ENCODE peak calls at places on chromosomes 1 and 21, in eight cellular contexts. One of them, this sample, is unnamed.

GRCh38 chr1:5514519-5515183 is 477.6 kb downstream of the NPHP4 start:
- DNase-seq in K562: peak; percentile 67
- DNase-seq in SK-N-SH: peak; percentile 89
- DNase-seq in HepG2: peak; percentile 21
- DNase-seq in H1: peak; percentile 9
- DNase-seq in A549: peak; percentile 67
- DNase-seq in GM12878: no peak
- DNase-seq in WTC11: peak; percentile 78
- DNase-seq in this sample: peak; percentile 7

GRCh38 chr1:164805399-164805798 is 246.4 kb downstream of the PBX1 start:
- DNase-seq in WTC11: no peak
- DNase-seq in H1: no peak
- DNase-seq in A549: no peak
- DNase-seq in GM12878: no peak
- DNase-seq in HepG2: no peak
- DNase-seq in SK-N-SH: no peak
- DNase-seq in K562: no peak
- DNase-seq in this sample: peak; percentile 33

GRCh38 chr1:45551684-45552083 is 1.1 kb downstream of the AKR1A1 start:
- DNase-seq in WTC11: no peak
- DNase-seq in SK-N-SH: no peak
- DNase-seq in K562: no peak
- DNase-seq in GM12878: no peak
- DNase-seq in HepG2: no peak
- DNase-seq in A549: no peak
- DNase-seq in H1: no peak
- DNase-seq in this sample: no peak

GRCh38 chr1:111738436-111739221 is 566 bp downstream of the INKA2 start:
- DNase-seq in WTC11: peak; percentile 75
- DNase-seq in H1: no peak
- DNase-seq in K562: peak; percentile 32
- DNase-seq in SK-N-SH: peak; percentile 83
- DNase-seq in A549: peak; percentile 22
- DNase-seq in GM12878: no peak
- DNase-seq in HepG2: peak; percentile 42
- DNase-seq in this sample: peak; percentile 49

GRCh38 chr1:3940081-3940755 is 40.1 kb upstream of the C1orf174 start:
- DNase-seq in GM12878: no peak
- DNase-seq in SK-N-SH: peak; percentile 55
- DNase-seq in HepG2: no peak
- DNase-seq in WTC11: no peak
- DNase-seq in A549: no peak
- DNase-seq in K562: no peak
- DNase-seq in H1: no peak
- DNase-seq in this sample: no peak

GRCh38 chr21:14488805-14489204 is 57.3 kb downstream of the SAMSN1 start:
- DNase-seq in K562: no peak
- DNase-seq in HepG2: no peak
- DNase-seq in GM12878: no peak
- DNase-seq in H1: no peak
- DNase-seq in SK-N-SH: no peak
- DNase-seq in WTC11: no peak
- DNase-seq in A549: no peak
- DNase-seq in this sample: no peak

GRCh38 chr1:41880261-41880660 is 38.5 kb downstream of the HIVEP3 start:
- DNase-seq in HepG2: no peak
- DNase-seq in H1: no peak
- DNase-seq in GM12878: no peak
- DNase-seq in K562: no peak
- DNase-seq in WTC11: no peak
- DNase-seq in A549: no peak
- DNase-seq in SK-N-SH: no peak
- DNase-seq in this sample: peak; percentile 63

GRCh38 chr1:29384496-29385015 is 148.2 kb downstream of the PTPRU start:
- DNase-seq in H1: no peak
- DNase-seq in GM12878: no peak
- DNase-seq in HepG2: no peak
- DNase-seq in WTC11: no peak
- DNase-seq in K562: no peak
- DNase-seq in SK-N-SH: no peak
- DNase-seq in A549: no peak
- DNase-seq in this sample: no peak

GRCh38 chr1:203041351-203041932 is 15.2 kb downstream of the PPFIA4 start:
- DNase-seq in A549: no peak
- DNase-seq in SK-N-SH: no peak
- DNase-seq in HepG2: no peak
- DNase-seq in GM12878: no peak
- DNase-seq in WTC11: no peak
- DNase-seq in H1: no peak
- DNase-seq in K562: no peak
- DNase-seq in this sample: no peak

GRCh38 chr1:50308883-50309282 is 114.4 kb downstream of the DMRTA2 start:
- DNase-seq in H1: peak; percentile 31
- DNase-seq in WTC11: peak; percentile 79
- DNase-seq in A549: no peak
- DNase-seq in SK-N-SH: peak; percentile 47
- DNase-seq in K562: peak; percentile 66
- DNase-seq in HepG2: peak; percentile 26
- DNase-seq in GM12878: no peak
- DNase-seq in this sample: peak; percentile 17

GRCh38 chr1:9439074-9439761 is 100.0 kb upstream of the SLC25A33 start:
- DNase-seq in GM12878: no peak
- DNase-seq in H1: no peak
- DNase-seq in HepG2: peak; percentile 80
- DNase-seq in K562: no peak
- DNase-seq in A549: no peak
- DNase-seq in WTC11: no peak
- DNase-seq in SK-N-SH: no peak
- DNase-seq in this sample: no peak

GRCh38 chr1:242245255-242245654 is 246.4 kb upstream of the MAP1LC3C start:
- DNase-seq in A549: no peak
- DNase-seq in H1: no peak
- DNase-seq in GM12878: no peak
- DNase-seq in HepG2: no peak
- DNase-seq in SK-N-SH: no peak
- DNase-seq in WTC11: peak; percentile 14
- DNase-seq in K562: no peak
- DNase-seq in this sample: no peak

GRCh38 chr1:116374340-116375164 is 1.5 kb downstream of the ATP1A1 start:
- DNase-seq in WTC11: peak; percentile 18
- DNase-seq in GM12878: no peak
- DNase-seq in K562: peak; percentile 34
- DNase-seq in A549: no peak
- DNase-seq in HepG2: peak; percentile 35
- DNase-seq in SK-N-SH: no peak
- DNase-seq in H1: no peak
- DNase-seq in this sample: no peak

GRCh38 chr1:113307771-113308451 is 82.4 kb upstream of the MAGI3 start:
- DNase-seq in HepG2: peak; percentile 41
- DNase-seq in SK-N-SH: no peak
- DNase-seq in A549: no peak
- DNase-seq in H1: no peak
- DNase-seq in WTC11: no peak
- DNase-seq in K562: no peak
- DNase-seq in GM12878: no peak
- DNase-seq in this sample: peak; percentile 28

GRCh38 chr1:33430751-33431593 is at the start of gene PHC2:
- DNase-seq in H1: peak; percentile 95
- DNase-seq in K562: peak; percentile 99
- DNase-seq in SK-N-SH: peak; percentile 97
- DNase-seq in WTC11: peak; percentile 99
- DNase-seq in A549: peak; percentile 90
- DNase-seq in HepG2: peak; percentile 91
- DNase-seq in GM12878: peak; percentile 55
- DNase-seq in this sample: peak; percentile 94

GRCh38 chr1:64363116-64363515 is 106.8 kb upstream of the CACHD1 start:
- DNase-seq in SK-N-SH: no peak
- DNase-seq in HepG2: no peak
- DNase-seq in A549: no peak
- DNase-seq in WTC11: no peak
- DNase-seq in GM12878: no peak
- DNase-seq in H1: no peak
- DNase-seq in K562: no peak
- DNase-seq in this sample: no peak

GRCh38 chr1:9751971-9752370 is 71.8 kb downstream of the CLSTN1 start:
- DNase-seq in WTC11: no peak
- DNase-seq in HepG2: no peak
- DNase-seq in GM12878: no peak
- DNase-seq in A549: no peak
- DNase-seq in SK-N-SH: no peak
- DNase-seq in H1: no peak
- DNase-seq in K562: no peak
- DNase-seq in this sample: no peak

GRCh38 chr1:38474738-38475623 is 384.6 kb downstream of the RRAGC start:
- DNase-seq in A549: no peak
- DNase-seq in H1: no peak
- DNase-seq in HepG2: no peak
- DNase-seq in GM12878: peak; percentile 97
- DNase-seq in WTC11: no peak
- DNase-seq in K562: no peak
- DNase-seq in SK-N-SH: no peak
- DNase-seq in this sample: no peak

GRCh38 chr1:174969977-174970376 is 29.8 kb upstream of the CACYBP start:
- DNase-seq in HepG2: no peak
- DNase-seq in A549: no peak
- DNase-seq in WTC11: no peak
- DNase-seq in GM12878: no peak
- DNase-seq in K562: no peak
- DNase-seq in SK-N-SH: no peak
- DNase-seq in H1: no peak
- DNase-seq in this sample: no peak

GRCh38 chr1:61782771-61783170 is 40.5 kb downstream of the PATJ start:
- DNase-seq in A549: no peak
- DNase-seq in SK-N-SH: no peak
- DNase-seq in GM12878: peak; percentile 71
- DNase-seq in H1: no peak
- DNase-seq in WTC11: no peak
- DNase-seq in K562: peak; percentile 23
- DNase-seq in HepG2: no peak
- DNase-seq in this sample: no peak

GRCh38 chr1:247047260-247047659 is 31.4 kb downstream of the ZNF670 start:
- DNase-seq in A549: no peak
- DNase-seq in WTC11: no peak
- DNase-seq in GM12878: no peak
- DNase-seq in H1: no peak
- DNase-seq in SK-N-SH: no peak
- DNase-seq in K562: no peak
- DNase-seq in HepG2: no peak
- DNase-seq in this sample: no peak

DNA sequence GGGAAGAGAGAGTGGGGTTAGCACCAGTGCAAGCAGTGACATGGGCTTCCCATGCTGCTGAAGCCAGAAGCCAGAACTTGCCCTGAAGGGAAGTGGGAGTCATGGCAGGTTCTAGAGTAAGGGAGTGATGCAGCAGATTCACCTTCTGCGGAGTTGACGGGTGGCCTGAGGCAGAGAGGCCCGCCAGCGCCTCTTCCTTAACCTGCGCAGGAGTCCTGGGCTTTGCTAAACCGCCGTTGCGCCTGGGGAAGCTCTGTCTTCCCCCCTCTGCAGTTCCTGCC is 67.2 kb downstream of the OBSCN start:
- DNase-seq in GM12878: no peak
- DNase-seq in K562: no peak
- DNase-seq in HepG2: no peak
- DNase-seq in H1: no peak
- DNase-seq in SK-N-SH: no peak
- DNase-seq in A549: no peak
- DNase-seq in WTC11: no peak
- DNase-seq in this sample: no peak
- TF ChIP-seq USF2 in GM12878: no peak
- TF ChIP-seq USF2 in K562: no peak
- TF ChIP-seq USF2 in HepG2: no peak
- TF ChIP-seq USF2 in H1: no peak
- TF ChIP-seq USF2 in SK-N-SH: no peak
- TF ChIP-seq USF2 in A549: no peak
- TF ChIP-seq USF2 in WTC11: no peak
- TF ChIP-seq USF2 in this sample: no peak

GRCh38 chr1:2864203-2864905 is 62.9 kb upstream of the TTC34 start:
- DNase-seq in HepG2: no peak
- DNase-seq in A549: no peak
- DNase-seq in WTC11: no peak
- DNase-seq in SK-N-SH: no peak
- DNase-seq in GM12878: no peak
- DNase-seq in H1: no peak
- DNase-seq in K562: no peak
- DNase-seq in this sample: no peak
- TF ChIP-seq USF2 in HepG2: no peak
- TF ChIP-seq USF2 in A549: no peak
- TF ChIP-seq USF2 in WTC11: no peak
- TF ChIP-seq USF2 in SK-N-SH: no peak
- TF ChIP-seq USF2 in GM12878: no peak
- TF ChIP-seq USF2 in H1: no peak
- TF ChIP-seq USF2 in K562: no peak
- TF ChIP-seq USF2 in this sample: no peak

GRCh38 chr1:200154069-200154767 is 126.7 kb downstream of the NR5A2 start:
- DNase-seq in K562: peak; percentile 94
- DNase-seq in A549: no peak
- DNase-seq in H1: no peak
- DNase-seq in HepG2: no peak
- DNase-seq in WTC11: no peak
- DNase-seq in SK-N-SH: no peak
- DNase-seq in GM12878: peak; percentile 88
- DNase-seq in this sample: peak; percentile 16

GRCh38 chr1:200147742-200148141 is 120.2 kb downstream of the NR5A2 start:
- DNase-seq in GM12878: no peak
- DNase-seq in WTC11: no peak
- DNase-seq in H1: no peak
- DNase-seq in HepG2: no peak
- DNase-seq in K562: no peak
- DNase-seq in A549: no peak
- DNase-seq in SK-N-SH: no peak
- DNase-seq in this sample: no peak

GRCh38 chr1:200150721-200151120 is 123.2 kb downstream of the NR5A2 start:
- DNase-seq in H1: no peak
- DNase-seq in HepG2: no peak
- DNase-seq in GM12878: peak; percentile 49
- DNase-seq in SK-N-SH: no peak
- DNase-seq in A549: peak; percentile 76
- DNase-seq in K562: peak; percentile 85
- DNase-seq in WTC11: no peak
- DNase-seq in this sample: peak; percentile 79

GRCh38 chr1:200157718-200158117 is 130.2 kb downstream of the NR5A2 start:
- DNase-seq in SK-N-SH: no peak
- DNase-seq in K562: no peak
- DNase-seq in HepG2: no peak
- DNase-seq in A549: no peak
- DNase-seq in H1: no peak
- DNase-seq in GM12878: no peak
- DNase-seq in WTC11: no peak
- DNase-seq in this sample: no peak

GRCh38 chr1:200153277-200154055 is 126.0 kb downstream of the NR5A2 start:
- DNase-seq in H1: no peak
- DNase-seq in WTC11: no peak
- DNase-seq in SK-N-SH: no peak
- DNase-seq in HepG2: no peak
- DNase-seq in GM12878: peak; percentile 79
- DNase-seq in K562: no peak
- DNase-seq in A549: no peak
- DNase-seq in this sample: no peak
- TF ChIP-seq USF2 in H1: no peak
- TF ChIP-seq USF2 in WTC11: no peak
- TF ChIP-seq USF2 in SK-N-SH: no peak
- TF ChIP-seq USF2 in HepG2: no peak
- TF ChIP-seq USF2 in GM12878: no peak
- TF ChIP-seq USF2 in K562: no peak
- TF ChIP-seq USF2 in A549: no peak
- TF ChIP-seq USF2 in this sample: no peak

GRCh38 chr1:167628754-167629515 is 1.1 kb upstream of the RCSD1 start:
- DNase-seq in GM12878: no peak
- DNase-seq in H1: no peak
- DNase-seq in SK-N-SH: no peak
- DNase-seq in HepG2: no peak
- DNase-seq in A549: no peak
- DNase-seq in K562: no peak
- DNase-seq in WTC11: no peak
- DNase-seq in this sample: no peak
- TF ChIP-seq USF2 in GM12878: no peak
- TF ChIP-seq USF2 in H1: no peak
- TF ChIP-seq USF2 in SK-N-SH: no peak
- TF ChIP-seq USF2 in HepG2: no peak
- TF ChIP-seq USF2 in A549: no peak
- TF ChIP-seq USF2 in K562: no peak
- TF ChIP-seq USF2 in WTC11: no peak
- TF ChIP-seq USF2 in this sample: no peak

This sample was measured in IMR-90.